ENCODE peak calls at places on chromosome 5, in seven cellular contexts. One of them, this sample, is unnamed.

GRCh38 chr5:59943721-59944120 is 50.2 kb upstream of the PDE4D start:
- DNase-seq in cardiac septum: no peak
- DNase-seq in dermis microvascular lymphatic vessel endothelial cell: no peak
- DNase-seq in neural progenitor cell: no peak
- DNase-seq in pons: no peak
- DNase-seq in NCI-H226: no peak
- DNase-seq in HS-5: no peak
- DNase-seq in this sample: no peak

GRCh38 chr5:79488775-79489174 is 25.2 kb downstream of the HOMER1 start:
- DNase-seq in dermis microvascular lymphatic vessel endothelial cell: no peak
- DNase-seq in pons: no peak
- DNase-seq in NCI-H226: no peak
- DNase-seq in HS-5: no peak
- DNase-seq in cardiac septum: no peak
- DNase-seq in neural progenitor cell: no peak
- DNase-seq in this sample: no peak

GRCh38 chr5:135493406-135494180 is 41.4 kb upstream of the TIFAB start:
- DNase-seq in neural progenitor cell: peak; percentile 54
- DNase-seq in NCI-H226: peak; percentile 81
- DNase-seq in dermis microvascular lymphatic vessel endothelial cell: no peak
- DNase-seq in pons: peak; percentile 11
- DNase-seq in HS-5: peak; percentile 87
- DNase-seq in cardiac septum: no peak
- DNase-seq in this sample: no peak

GRCh38 chr5:119439140-119439625 is 13.1 kb upstream of the HSD17B4 start:
- DNase-seq in neural progenitor cell: no peak
- DNase-seq in cardiac septum: no peak
- DNase-seq in dermis microvascular lymphatic vessel endothelial cell: no peak
- DNase-seq in NCI-H226: peak; percentile 47
- DNase-seq in HS-5: no peak
- DNase-seq in pons: no peak
- DNase-seq in this sample: peak; percentile 64

GRCh38 chr5:534006-534742 is 9.9 kb upstream of the SLC9A3 start:
- DNase-seq in NCI-H226: no peak
- DNase-seq in neural progenitor cell: no peak
- DNase-seq in pons: no peak
- DNase-seq in dermis microvascular lymphatic vessel endothelial cell: no peak
- DNase-seq in cardiac septum: no peak
- DNase-seq in HS-5: no peak
- DNase-seq in this sample: no peak

GRCh38 chr5:83450840-83451239 is 20.7 kb upstream of the VCAN start:
- DNase-seq in dermis microvascular lymphatic vessel endothelial cell: peak; percentile 50
- DNase-seq in NCI-H226: no peak
- DNase-seq in cardiac septum: no peak
- DNase-seq in HS-5: no peak
- DNase-seq in pons: no peak
- DNase-seq in neural progenitor cell: no peak
- DNase-seq in this sample: no peak

GRCh38 chr5:41787257-41787656 is 83.0 kb downstream of the OXCT1 start:
- DNase-seq in dermis microvascular lymphatic vessel endothelial cell: no peak
- DNase-seq in neural progenitor cell: no peak
- DNase-seq in pons: no peak
- DNase-seq in cardiac septum: no peak
- DNase-seq in HS-5: no peak
- DNase-seq in NCI-H226: no peak
- DNase-seq in this sample: no peak

GRCh38 chr5:168215646-168216045 is 75.8 kb upstream of the WWC1 start:
- DNase-seq in neural progenitor cell: peak; percentile 34
- DNase-seq in HS-5: no peak
- DNase-seq in dermis microvascular lymphatic vessel endothelial cell: peak; percentile 4
- DNase-seq in cardiac septum: no peak
- DNase-seq in NCI-H226: no peak
- DNase-seq in pons: no peak
- DNase-seq in this sample: no peak

GRCh38 chr5:169131944-169132343 is 169.0 kb downstream of the SLIT3 start:
- DNase-seq in HS-5: no peak
- DNase-seq in pons: no peak
- DNase-seq in neural progenitor cell: no peak
- DNase-seq in NCI-H226: peak; percentile 63
- DNase-seq in cardiac septum: no peak
- DNase-seq in dermis microvascular lymphatic vessel endothelial cell: no peak
- DNase-seq in this sample: no peak